ENCODE peak calls at places on chromosomes 12 and 14, in four cellular contexts. M is upper lobe of left lung, Y is NCI-H1436, H is HepG2. A is an unnamed sample.

GRCh38 chr14:60722163-60722835 is 1.9 kb downstream of the SIX4 start:
- DNase-seq in Y (peak; percentile 56), M (no peak), H (peak; percentile 89), A (peak; percentile 60)

GRCh38 chr14:101248840-101249675 is 312.2 kb upstream of the DIO3 start:
- DNase-seq in Y (no peak), M (no peak), H (no peak), A (no peak)

GRCh38 chr14:85414142-85414541 is 115.8 kb upstream of the FLRT2 start:
- DNase-seq in H (no peak), M (no peak), Y (no peak), A (no peak)

GRCh38 chr12:6873094-6874006 is at the start of gene SPSB2:
- DNase-seq in M (peak; percentile 100), Y (peak; percentile 95), H (peak; percentile 94), A (peak; percentile 71)

GRCh38 chr12:60926256-60926655 is 1330.4 kb downstream of the SLC16A7 start:
- DNase-seq in Y (no peak), H (no peak), M (no peak), A (no peak)

GRCh38 chr14:70692210-70692609 is 50.5 kb downstream of the TTC9 start:
- DNase-seq in Y (no peak), H (no peak), M (peak; percentile 58), A (no peak)

GRCh38 chr12:16347391-16348298 is at the start of gene MGST1:
- DNase-seq in Y (peak; percentile 53), M (peak; percentile 89), H (peak; percentile 77), A (peak; percentile 71)

GRCh38 chr14:32611752-32612151 is 282.7 kb downstream of the AKAP6 start:
- DNase-seq in H (no peak), Y (no peak), M (no peak), A (no peak)

GRCh38 chr12:43912851-43913250 is 77.0 kb downstream of the TMEM117 start:
- DNase-seq in H (no peak), Y (no peak), M (no peak), A (no peak)

GRCh38 chr14:101707285-101707842 is 54.1 kb upstream of the PPP2R5C start:
- DNase-seq in H (peak; percentile 81), Y (peak; percentile 74), M (peak; percentile 63), A (peak; percentile 67)